ENCODE peak calls at places on chromosomes 7 and 10, in ten cellular contexts. S is activated naive CD4-positive, alpha-beta T cell; W is NCI-H510A treated with DMSO at 0.1 percent for 48 hours; T is body of pancreas; X is NCI-H460; O is cardiac muscle cell; E is skeletal muscle cell; L is H54; B is activated naive CD8-positive, alpha-beta T cell treated with anti-CD3 and anti-CD28 coated beads, Interleukin-2, amount 50 U/mL, for 16 hours; N is NCI-H345. J is an unnamed sample.
A peak's percentile ranks its signal among the peaks of the same experiment; 100 is the strongest.

GRCh38 chr10:11042375-11042774 is 24.7 kb downstream of the CELF2 start:
- DNase-seq in S (no peak), W (no peak), T (no peak), X (no peak), O (peak; percentile 42), E (no peak), L (no peak), B (no peak), N (no peak), J (no peak)

GRCh38 chr10:107215681-107216080 is 51.2 kb upstream of the SORCS1 start:
- DNase-seq in S (no peak), W (no peak), T (no peak), X (no peak), O (no peak), E (no peak), L (no peak), B (no peak), N (no peak), J (no peak)

GRCh38 chr7:128867241-128867640 is 4.6 kb downstream of the ATP6V1F start:
- DNase-seq in S (no peak), W (no peak), T (no peak), X (no peak), O (no peak), E (no peak), L (no peak), B (no peak), N (no peak), J (no peak)

GRCh38 chr7:145928937-145929336 is 187.7 kb upstream of the CNTNAP2 start:
- DNase-seq in S (no peak), W (no peak), T (no peak), X (no peak), O (no peak), E (no peak), L (no peak), B (no peak), N (no peak), J (no peak)

GRCh38 chr10:82463165-82463564 is 588.2 kb downstream of the NRG3 start:
- DNase-seq in S (no peak), W (peak; percentile 65), T (no peak), X (no peak), O (no peak), E (no peak), L (no peak), B (no peak), N (no peak), J (no peak)

GRCh38 chr10:93876391-93876790 is 17.4 kb upstream of the SLC35G1 start:
- DNase-seq in S (no peak), W (no peak), T (no peak), X (no peak), O (no peak), E (no peak), L (no peak), B (no peak), N (no peak), J (no peak)

GRCh38 chr7:142359694-142360279 is 101.9 kb upstream of the PRSS58 start:
- DNase-seq in S (no peak), W (no peak), T (no peak), X (no peak), O (peak; percentile 24), E (peak; percentile 11), L (no peak), B (no peak), N (no peak), J (no peak)

GRCh38 chr10:109961181-109962001 is 38.1 kb upstream of the XPNPEP1 start:
- DNase-seq in S (no peak), W (no peak), T (no peak), X (no peak), O (no peak), E (peak; percentile 54), L (no peak), B (no peak), N (no peak), J (no peak)

GRCh38 chr7:111865430-111865829 is 303.1 kb upstream of the IMMP2L start:
- DNase-seq in S (no peak), W (no peak), T (no peak), X (no peak), O (no peak), E (no peak), L (no peak), B (no peak), N (no peak), J (no peak)

GRCh38 chr10:111128331-111129167 is 51.7 kb downstream of the ADRA2A start:
- DNase-seq in S (no peak), W (no peak), T (peak; percentile 52), X (peak; percentile 22), O (no peak), E (no peak), L (peak; percentile 82), B (no peak), N (no peak), J (no peak)

GRCh38 chr10:12733271-12733670 is 268.2 kb downstream of the CCDC3 start:
- DNase-seq in S (no peak), W (no peak), T (no peak), X (no peak), O (no peak), E (no peak), L (no peak), B (no peak), N (no peak), J (no peak)

GRCh38 chr7:148161771-148162170 is 428.8 kb upstream of the C7orf33 start:
- DNase-seq in S (no peak), W (no peak), T (no peak), X (no peak), O (no peak), E (no peak), L (no peak), B (no peak), N (no peak), J (no peak)

GRCh38 chr10:86411281-86411841 is 44.8 kb upstream of the GRID1 start:
- DNase-seq in S (no peak), W (no peak), T (no peak), X (peak; percentile 30), O (peak; percentile 82), E (peak; percentile 31), L (no peak), B (no peak), N (no peak), J (peak; percentile 66)

GRCh38 chr7:26520483-26520882 is 228.8 kb downstream of the SNX10 start:
- DNase-seq in S (no peak), W (no peak), T (no peak), X (no peak), O (no peak), E (no peak), L (no peak), B (no peak), N (no peak), J (no peak)

GRCh38 chr10:104868231-104868630 is 227.1 kb downstream of the SORCS3 start:
- DNase-seq in S (no peak), W (no peak), T (no peak), X (no peak), O (no peak), E (no peak), L (no peak), B (no peak), N (no peak), J (no peak)

GRCh38 chr7:50353894-50354595 is 49.5 kb downstream of the IKZF1 start:
- DNase-seq in S (no peak), W (no peak), T (no peak), X (no peak), O (no peak), E (no peak), L (no peak), B (no peak), N (no peak), J (no peak)

GRCh38 chr10:97422921-97423420 is 3.0 kb upstream of the PGAM1 start:
- DNase-seq in S (no peak), W (no peak), T (no peak), X (no peak), O (peak; percentile 51), E (peak; percentile 64), L (peak; percentile 82), B (no peak), N (no peak), J (peak; percentile 81)

GRCh38 chr7:111770116-111770515 is 207.8 kb upstream of the IMMP2L start:
- DNase-seq in S (no peak), W (no peak), T (no peak), X (no peak), O (no peak), E (no peak), L (no peak), B (no peak), N (no peak), J (no peak)

GRCh38 chr7:48035967-48036478 is 680 bp downstream of the C7orf57 start:
- DNase-seq in S (no peak), W (no peak), T (peak; percentile 33), X (no peak), O (peak; percentile 54), E (no peak), L (no peak), B (no peak), N (peak; percentile 24), J (peak; percentile 12)

GRCh38 chr7:93873998-93874574 is 16.5 kb downstream of the TFPI2 start:
- DNase-seq in S (no peak), W (no peak), T (no peak), X (no peak), O (no peak), E (no peak), L (no peak), B (no peak), N (no peak), J (no peak)

J was measured in activated CD8-positive, alpha-beta T cell treated with anti-CD3 and anti-CD28 coated beads for 36 hours.